ENCODE peak calls at places on chromosomes 6 and 20, in four cellular contexts. One of them, this sample, is unnamed.

GRCh38 chr20:52405417-52405816 is 213.8 kb upstream of the ZFP64 start:
- DNase-seq in psoas muscle: no peak
- DNase-seq in choroid plexus epithelial cell: no peak
- DNase-seq in uterus: no peak
- DNase-seq in this sample: no peak

GRCh38 chr6:134680021-134680420 is 269.9 kb downstream of the ALDH8A1 start:
- DNase-seq in uterus: no peak
- DNase-seq in choroid plexus epithelial cell: no peak
- DNase-seq in psoas muscle: no peak
- DNase-seq in this sample: no peak

GRCh38 chr20:24718696-24719095 is 230.4 kb upstream of the CST7 start:
- DNase-seq in uterus: no peak
- DNase-seq in choroid plexus epithelial cell: no peak
- DNase-seq in psoas muscle: no peak
- DNase-seq in this sample: no peak

GRCh38 chr20:63116412-63117106 is 99.4 kb downstream of the YTHDF1 start:
- DNase-seq in uterus: no peak
- DNase-seq in psoas muscle: no peak
- DNase-seq in choroid plexus epithelial cell: peak; percentile 27
- DNase-seq in this sample: peak; percentile 52

GRCh38 chr6:169883316-169883715 is 131.9 kb downstream of the ERMARD start:
- DNase-seq in uterus: no peak
- DNase-seq in psoas muscle: no peak
- DNase-seq in choroid plexus epithelial cell: no peak
- DNase-seq in this sample: no peak

GRCh38 chr6:32655311-32655710 is 11.1 kb downstream of the HLA-DQB1 start:
- DNase-seq in uterus: no peak
- DNase-seq in choroid plexus epithelial cell: no peak
- DNase-seq in psoas muscle: no peak
- DNase-seq in this sample: no peak

GRCh38 chr6:106066984-106067383 is 19.2 kb upstream of the PRDM1 start:
- DNase-seq in uterus: no peak
- DNase-seq in choroid plexus epithelial cell: peak; percentile 40
- DNase-seq in psoas muscle: no peak
- DNase-seq in this sample: no peak

GRCh38 chr6:158760618-158761250 is 58.4 kb downstream of the EZR start:
- DNase-seq in uterus: no peak
- DNase-seq in choroid plexus epithelial cell: no peak
- DNase-seq in psoas muscle: no peak
- DNase-seq in this sample: no peak

GRCh38 chr6:161423271-161423670 is 149.4 kb upstream of the AGPAT4 start:
- DNase-seq in uterus: no peak
- DNase-seq in psoas muscle: no peak
- DNase-seq in choroid plexus epithelial cell: no peak
- DNase-seq in this sample: no peak

GRCh38 chr6:141659582-141659981 is 473.1 kb upstream of the GJE1 start:
- DNase-seq in psoas muscle: no peak
- DNase-seq in uterus: no peak
- DNase-seq in choroid plexus epithelial cell: no peak
- DNase-seq in this sample: no peak

GRCh38 chr6:169701218-169701952 is 444 bp downstream of the WDR27 start:
- DNase-seq in psoas muscle: no peak
- DNase-seq in choroid plexus epithelial cell: no peak
- DNase-seq in uterus: no peak
- DNase-seq in this sample: no peak

GRCh38 chr20:18625907-18626655 is 38.2 kb downstream of the DTD1 start:
- DNase-seq in choroid plexus epithelial cell: peak; percentile 72
- DNase-seq in uterus: no peak
- DNase-seq in psoas muscle: no peak
- DNase-seq in this sample: no peak

GRCh38 chr20:18624948-18625347 is 37.1 kb downstream of the DTD1 start:
- DNase-seq in choroid plexus epithelial cell: no peak
- DNase-seq in uterus: no peak
- DNase-seq in psoas muscle: no peak
- DNase-seq in this sample: no peak

GRCh38 chr20:18633411-18633810 is 45.6 kb downstream of the DTD1 start:
- DNase-seq in psoas muscle: no peak
- DNase-seq in choroid plexus epithelial cell: no peak
- DNase-seq in uterus: no peak
- DNase-seq in this sample: no peak

GRCh38 chr20:18632196-18632789 is 44.4 kb downstream of the DTD1 start:
- DNase-seq in uterus: peak; percentile 79
- DNase-seq in psoas muscle: peak; percentile 59
- DNase-seq in choroid plexus epithelial cell: peak; percentile 83
- DNase-seq in this sample: peak; percentile 85

GRCh38 chr20:18628330-18628941 is 40.6 kb downstream of the DTD1 start:
- DNase-seq in psoas muscle: no peak
- DNase-seq in uterus: no peak
- DNase-seq in choroid plexus epithelial cell: no peak
- DNase-seq in this sample: no peak
- TF ChIP-seq CTCF in psoas muscle: peak; percentile 50
- TF ChIP-seq CTCF in uterus: peak; percentile 53
- TF ChIP-seq CTCF in choroid plexus epithelial cell: peak; percentile 75
- TF ChIP-seq CTCF in this sample: peak; percentile 52

DNA sequence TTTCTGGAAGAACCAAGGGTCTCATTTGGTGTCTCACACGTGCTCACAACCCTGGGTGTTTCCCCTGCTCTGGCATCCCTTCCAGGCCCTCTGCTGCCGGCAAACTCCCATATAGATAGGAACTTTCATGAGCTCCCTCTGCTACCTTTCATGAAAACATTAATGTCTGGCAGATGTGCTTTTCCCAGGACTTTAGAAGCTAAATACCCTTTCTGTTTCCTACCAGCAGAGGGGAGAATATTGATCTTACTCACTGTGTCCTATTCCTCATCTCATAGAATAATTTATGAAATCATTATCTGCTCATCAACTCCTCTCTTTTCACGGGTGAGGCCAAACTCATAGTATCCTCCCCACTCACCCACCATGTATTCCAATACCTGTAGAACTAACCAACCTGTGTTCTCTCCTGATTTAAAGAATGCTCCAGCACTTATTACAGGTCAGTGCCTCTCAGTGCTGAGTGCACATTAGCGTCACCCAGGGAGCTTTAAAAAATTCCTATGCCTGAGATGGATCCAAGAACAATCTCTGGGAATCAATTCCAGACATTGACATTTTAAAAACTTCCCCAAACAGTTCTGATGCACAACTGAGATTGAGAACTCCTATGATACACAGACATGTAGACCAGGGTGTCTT is 298.5 kb upstream of the JAG1 start:
- DNase-seq in psoas muscle: no peak
- DNase-seq in choroid plexus epithelial cell: peak; percentile 26
- DNase-seq in uterus: no peak
- DNase-seq in this sample: no peak
- TF ChIP-seq CTCF in psoas muscle: no peak
- TF ChIP-seq CTCF in choroid plexus epithelial cell: peak; percentile 36
- TF ChIP-seq CTCF in uterus: no peak
- TF ChIP-seq CTCF in this sample: no peak

GRCh38 chr6:15662246-15663056 is at the start of gene DTNBP1:
- DNase-seq in uterus: peak; percentile 85
- DNase-seq in choroid plexus epithelial cell: peak; percentile 30
- DNase-seq in psoas muscle: peak; percentile 86
- DNase-seq in this sample: peak; percentile 71
- TF ChIP-seq CTCF in uterus: no peak
- TF ChIP-seq CTCF in choroid plexus epithelial cell: no peak
- TF ChIP-seq CTCF in psoas muscle: no peak
- TF ChIP-seq CTCF in this sample: no peak

GRCh38 chr6:157596886-157597285 is 215.9 kb downstream of the ZDHHC14 start:
- DNase-seq in psoas muscle: no peak
- DNase-seq in choroid plexus epithelial cell: peak; percentile 50
- DNase-seq in uterus: no peak
- DNase-seq in this sample: no peak

GRCh38 chr6:157594292-157594691 is 213.3 kb downstream of the ZDHHC14 start:
- DNase-seq in psoas muscle: no peak
- DNase-seq in choroid plexus epithelial cell: no peak
- DNase-seq in uterus: no peak
- DNase-seq in this sample: no peak

GRCh38 chr6:157596461-157596860 is 215.5 kb downstream of the ZDHHC14 start:
- DNase-seq in choroid plexus epithelial cell: no peak
- DNase-seq in uterus: no peak
- DNase-seq in psoas muscle: no peak
- DNase-seq in this sample: no peak

GRCh38 chr6:157597461-157598312 is 216.7 kb downstream of the ZDHHC14 start:
- DNase-seq in uterus: peak; percentile 40
- DNase-seq in choroid plexus epithelial cell: peak; percentile 42
- DNase-seq in psoas muscle: peak; percentile 37
- DNase-seq in this sample: peak; percentile 42

DNA sequence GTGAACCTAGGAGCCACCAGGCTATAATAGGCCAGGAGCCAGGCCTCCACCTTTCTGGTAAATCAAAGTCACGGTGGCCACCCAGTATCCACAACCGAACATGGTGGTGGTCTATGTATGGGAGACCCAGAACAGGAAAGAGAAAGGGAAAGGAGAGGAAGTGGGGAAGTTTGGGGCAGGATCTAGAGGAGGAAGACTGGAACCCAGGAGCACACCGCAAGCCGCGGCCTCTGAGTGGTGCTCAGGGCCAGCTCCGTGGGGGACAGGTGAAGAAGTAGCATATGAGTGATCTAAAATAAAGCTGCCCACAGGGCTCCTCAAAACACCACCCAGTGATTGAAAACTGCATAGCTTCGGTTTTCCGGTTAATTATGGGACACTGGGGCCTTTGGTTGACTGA is 214.8 kb downstream of the ZDHHC14 start:
- DNase-seq in psoas muscle: no peak
- DNase-seq in uterus: no peak
- DNase-seq in choroid plexus epithelial cell: no peak
- DNase-seq in this sample: no peak
- TF ChIP-seq CTCF in psoas muscle: no peak
- TF ChIP-seq CTCF in uterus: no peak
- TF ChIP-seq CTCF in choroid plexus epithelial cell: peak; percentile 11
- TF ChIP-seq CTCF in this sample: no peak

DNA sequence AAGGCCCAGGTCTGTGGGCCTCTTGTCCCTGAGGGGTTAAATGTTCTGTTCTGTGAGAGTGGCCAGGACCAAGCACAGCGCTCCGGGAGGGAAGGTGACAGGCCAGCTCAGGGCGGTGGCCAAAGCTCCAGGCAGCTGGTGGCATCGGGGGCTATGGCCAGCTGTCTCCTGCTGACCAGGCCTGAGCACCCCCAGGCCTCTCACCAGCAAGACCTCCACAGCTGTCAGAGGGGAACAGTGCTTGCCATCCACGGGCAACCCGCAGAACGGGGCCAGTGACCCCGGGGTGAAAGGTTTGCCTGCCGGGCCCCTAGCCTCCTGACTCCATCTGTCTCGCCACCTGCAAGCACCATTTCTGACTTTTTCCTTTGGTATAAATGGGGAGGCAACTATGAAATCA is 46.0 kb downstream of the EYA2 start:
- DNase-seq in uterus: no peak
- DNase-seq in psoas muscle: no peak
- DNase-seq in choroid plexus epithelial cell: no peak
- DNase-seq in this sample: no peak
- TF ChIP-seq CTCF in uterus: no peak
- TF ChIP-seq CTCF in psoas muscle: no peak
- TF ChIP-seq CTCF in choroid plexus epithelial cell: no peak
- TF ChIP-seq CTCF in this sample: no peak

GRCh38 chr6:42821846-42822245 is 40.0 kb downstream of the BICRAL start:
- DNase-seq in psoas muscle: no peak
- DNase-seq in choroid plexus epithelial cell: no peak
- DNase-seq in uterus: no peak
- DNase-seq in this sample: no peak

GRCh38 chr6:42821341-42821668 is 39.5 kb downstream of the BICRAL start:
- DNase-seq in choroid plexus epithelial cell: no peak
- DNase-seq in uterus: no peak
- DNase-seq in psoas muscle: no peak
- DNase-seq in this sample: no peak

GRCh38 chr6:42820509-42821340 is 38.9 kb downstream of the BICRAL start:
- DNase-seq in uterus: no peak
- DNase-seq in choroid plexus epithelial cell: no peak
- DNase-seq in psoas muscle: peak; percentile 45
- DNase-seq in this sample: peak; percentile 5

GRCh38 chr6:42818878-42819277 is 37.0 kb downstream of the BICRAL start:
- DNase-seq in choroid plexus epithelial cell: no peak
- DNase-seq in psoas muscle: no peak
- DNase-seq in uterus: no peak
- DNase-seq in this sample: no peak

GRCh38 chr6:42819803-42820508 is 38.1 kb downstream of the BICRAL start:
- DNase-seq in psoas muscle: no peak
- DNase-seq in uterus: no peak
- DNase-seq in choroid plexus epithelial cell: peak; percentile 26
- DNase-seq in this sample: no peak
- TF ChIP-seq CTCF in psoas muscle: peak; percentile 35
- TF ChIP-seq CTCF in uterus: peak; percentile 31
- TF ChIP-seq CTCF in choroid plexus epithelial cell: peak; percentile 39
- TF ChIP-seq CTCF in this sample: no peak

GRCh38 chr20:10447028-10447427 is 11.9 kb downstream of the SLX4IP start:
- DNase-seq in psoas muscle: no peak
- DNase-seq in choroid plexus epithelial cell: peak; percentile 83
- DNase-seq in uterus: no peak
- DNase-seq in this sample: no peak

GRCh38 chr20:10449270-10449669 is 14.2 kb downstream of the SLX4IP start:
- DNase-seq in choroid plexus epithelial cell: no peak
- DNase-seq in uterus: no peak
- DNase-seq in psoas muscle: no peak
- DNase-seq in this sample: peak; percentile 49

GRCh38 chr20:10445758-10446157 is 10.7 kb downstream of the SLX4IP start:
- DNase-seq in choroid plexus epithelial cell: no peak
- DNase-seq in psoas muscle: no peak
- DNase-seq in uterus: no peak
- DNase-seq in this sample: no peak

GRCh38 chr20:10443936-10444335 is 8.8 kb downstream of the SLX4IP start:
- DNase-seq in choroid plexus epithelial cell: no peak
- DNase-seq in psoas muscle: no peak
- DNase-seq in uterus: no peak
- DNase-seq in this sample: no peak

DNA sequence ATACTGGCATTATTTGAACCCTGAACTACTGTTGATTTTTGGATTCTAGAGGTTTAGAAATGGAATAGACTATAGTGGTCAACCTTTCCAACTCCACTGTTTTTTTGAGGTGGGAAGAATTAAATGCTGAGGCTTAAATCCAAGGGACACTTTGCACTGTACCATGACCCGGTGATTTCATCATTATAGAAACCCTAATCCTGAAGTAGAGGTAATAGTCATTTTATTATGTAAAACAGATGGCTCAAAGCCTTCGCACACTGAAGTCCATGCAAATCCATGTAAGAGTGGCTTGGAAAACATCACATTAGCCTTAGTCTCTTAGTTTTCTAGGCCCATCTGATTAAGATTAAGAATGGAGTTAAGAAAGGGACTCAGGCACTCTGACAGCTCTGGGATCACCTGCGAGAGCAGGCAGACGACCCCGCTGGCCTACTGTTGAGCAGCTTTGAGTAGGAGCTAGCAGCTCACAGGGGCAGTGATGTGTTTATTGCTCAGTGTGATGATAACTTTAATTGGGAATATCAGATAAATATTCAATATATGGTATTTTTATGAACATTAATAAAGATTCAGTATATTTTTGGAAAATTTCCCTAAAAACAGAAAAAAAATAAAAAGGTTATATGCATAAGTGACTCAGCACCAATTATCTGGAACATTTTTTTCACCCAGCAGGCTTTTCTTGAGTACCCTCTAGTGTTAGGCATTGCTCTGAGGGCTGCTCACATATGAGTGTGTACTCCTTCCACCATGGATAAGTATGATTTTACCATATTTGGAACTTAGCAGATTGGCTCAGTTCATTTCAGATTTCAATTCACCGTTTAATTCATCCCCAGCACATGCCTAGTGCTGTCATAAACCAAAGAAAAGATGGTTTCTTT is 13.4 kb downstream of the SLX4IP start:
- DNase-seq in choroid plexus epithelial cell: peak; percentile 50
- DNase-seq in uterus: no peak
- DNase-seq in psoas muscle: no peak
- DNase-seq in this sample: no peak
- TF ChIP-seq CTCF in choroid plexus epithelial cell: peak; percentile 12
- TF ChIP-seq CTCF in uterus: no peak
- TF ChIP-seq CTCF in psoas muscle: no peak
- TF ChIP-seq CTCF in this sample: no peak

GRCh38 chr6:8904754-8905153 is 469.4 kb upstream of the SLC35B3 start:
- DNase-seq in psoas muscle: no peak
- DNase-seq in choroid plexus epithelial cell: no peak
- DNase-seq in uterus: no peak
- DNase-seq in this sample: no peak
- TF ChIP-seq CTCF in psoas muscle: no peak
- TF ChIP-seq CTCF in choroid plexus epithelial cell: peak; percentile 11
- TF ChIP-seq CTCF in uterus: no peak
- TF ChIP-seq CTCF in this sample: no peak